ENCODE peak calls at places on chromosomes 12 and 14, in seven cellular contexts. F, E, B, H, I, M and V are unnamed samples.

GRCh38 chr14:103161054-103161397 is 37.8 kb downstream of the TNFAIP2 start:
- DNase-seq in F (no peak), E (no peak), B (no peak), H (peak), I (no peak), M (peak), V (no peak)

GRCh38 chr14:35386673-35387125 is 17.9 kb downstream of the NFKBIA start:
- DNase-seq in F (no peak), E (no peak), B (no peak), H (peak), I (no peak), M (no peak), V (no peak)

GRCh38 chr14:67973415-67973814 is 153.8 kb downstream of the RAD51B start:
- DNase-seq in F (no peak), E (no peak), B (no peak), H (no peak), I (no peak), M (no peak), V (no peak)

GRCh38 chr12:18414671-18415070 is 153.4 kb downstream of the PIK3C2G start:
- DNase-seq in F (no peak), E (no peak), B (no peak), H (peak), I (peak), M (no peak), V (no peak)

GRCh38 chr14:99596772-99597171 is 7.2 kb downstream of the CCDC85C start:
- DNase-seq in F (no peak), E (no peak), B (no peak), H (no peak), I (no peak), M (no peak), V (no peak)

GRCh38 chr14:89953602-89954001 is 928 bp downstream of the EFCAB11 start:
- DNase-seq in F (no peak), E (no peak), B (no peak), H (no peak), I (no peak), M (no peak), V (no peak)

GRCh38 chr14:101034986-101035385 is 131.5 kb upstream of the RTL1 start:
- DNase-seq in F (no peak), E (no peak), B (no peak), H (no peak), I (no peak), M (no peak), V (no peak)

GRCh38 chr12:90679674-90680073 is 275.3 kb downstream of the CCER1 start:
- DNase-seq in F (no peak), E (no peak), B (no peak), H (no peak), I (peak), M (no peak), V (no peak)

GRCh38 chr12:7797698-7798398 is 8.6 kb downstream of the NANOG start:
- DNase-seq in F (no peak), E (no peak), B (no peak), H (no peak), I (peak), M (no peak), V (no peak)

GRCh38 chr14:91315844-91316267 is 71.4 kb upstream of the GPR68 start:
- DNase-seq in F (no peak), E (no peak), B (peak), H (no peak), I (no peak), M (no peak), V (peak)

GRCh38 chr14:60179296-60179924 is 14.2 kb upstream of the DHRS7 start:
- DNase-seq in F (no peak), E (peak), B (no peak), H (peak), I (peak), M (no peak), V (no peak)

GRCh38 chr14:58637040-58637390 is 747 bp upstream of the DACT1 start:
- DNase-seq in F (no peak), E (peak), B (no peak), H (peak), I (peak), M (peak), V (no peak)

GRCh38 chr14:59969319-59969718 is 49.4 kb downstream of the LRRC9 start:
- DNase-seq in F (no peak), E (no peak), B (no peak), H (peak), I (peak), M (peak), V (no peak)

GRCh38 chr14:101364503-101365328 is 196.6 kb upstream of the DIO3 start:
- DNase-seq in F (no peak), E (no peak), B (no peak), H (no peak), I (no peak), M (no peak), V (no peak)